ENCODE peak calls at places on chromosomes 1 and 21, in ten cellular contexts. One of them, this sample, is unnamed.

GRCh38 chr21:36396971-36397370 is 11.8 kb downstream of the CHAF1B start:
- DNase-seq in IMR-90: no peak
- DNase-seq in astrocyte: no peak
- DNase-seq in mesenchymal stem cell: no peak
- DNase-seq in Panc1: no peak
- DNase-seq in aorta: no peak
- DNase-seq in testis: no peak
- DNase-seq in H9: no peak
- DNase-seq in HL-60: no peak
- DNase-seq in tibial nerve: no peak
- DNase-seq in this sample: no peak

GRCh38 chr1:205344010-205344808 is 12.5 kb downstream of the KLHDC8A start:
- DNase-seq in IMR-90: no peak
- DNase-seq in astrocyte: no peak
- DNase-seq in mesenchymal stem cell: peak; percentile 30
- DNase-seq in Panc1: no peak
- DNase-seq in aorta: no peak
- DNase-seq in testis: peak; percentile 50
- DNase-seq in H9: no peak
- DNase-seq in HL-60: no peak
- DNase-seq in tibial nerve: no peak
- DNase-seq in this sample: no peak

GRCh38 chr1:116902718-116903390 is 6.9 kb upstream of the PTGFRN start:
- DNase-seq in IMR-90: no peak
- DNase-seq in astrocyte: no peak
- DNase-seq in mesenchymal stem cell: no peak
- DNase-seq in Panc1: no peak
- DNase-seq in aorta: no peak
- DNase-seq in testis: no peak
- DNase-seq in H9: no peak
- DNase-seq in HL-60: no peak
- DNase-seq in tibial nerve: no peak
- DNase-seq in this sample: no peak

GRCh38 chr1:5985250-5985649 is 7.0 kb downstream of the NPHP4 start:
- DNase-seq in IMR-90: no peak
- DNase-seq in astrocyte: no peak
- DNase-seq in mesenchymal stem cell: no peak
- DNase-seq in Panc1: no peak
- DNase-seq in aorta: no peak
- DNase-seq in testis: no peak
- DNase-seq in H9: no peak
- DNase-seq in HL-60: no peak
- DNase-seq in tibial nerve: no peak
- DNase-seq in this sample: no peak

GRCh38 chr1:203937678-203938330 is 76.4 kb downstream of the SNRPE start:
- DNase-seq in IMR-90: no peak
- DNase-seq in astrocyte: no peak
- DNase-seq in mesenchymal stem cell: no peak
- DNase-seq in Panc1: no peak
- DNase-seq in aorta: no peak
- DNase-seq in testis: no peak
- DNase-seq in H9: no peak
- DNase-seq in HL-60: peak; percentile 20
- DNase-seq in tibial nerve: no peak
- DNase-seq in this sample: no peak

GRCh38 chr1:224287714-224288113 is 42.3 kb downstream of the NVL start:
- DNase-seq in IMR-90: no peak
- DNase-seq in astrocyte: no peak
- DNase-seq in mesenchymal stem cell: no peak
- DNase-seq in Panc1: no peak
- DNase-seq in aorta: no peak
- DNase-seq in testis: no peak
- DNase-seq in H9: peak; percentile 32
- DNase-seq in HL-60: no peak
- DNase-seq in tibial nerve: no peak
- DNase-seq in this sample: no peak

GRCh38 chr1:28027238-28027637 is 61.2 kb downstream of the EYA3 start:
- DNase-seq in IMR-90: no peak
- DNase-seq in astrocyte: peak; percentile 22
- DNase-seq in mesenchymal stem cell: no peak
- DNase-seq in Panc1: no peak
- DNase-seq in aorta: no peak
- DNase-seq in testis: no peak
- DNase-seq in H9: no peak
- DNase-seq in HL-60: no peak
- DNase-seq in tibial nerve: no peak
- DNase-seq in this sample: no peak

GRCh38 chr1:12177156-12177998 is 10.6 kb downstream of the TNFRSF1B start:
- DNase-seq in IMR-90: no peak
- DNase-seq in astrocyte: no peak
- DNase-seq in mesenchymal stem cell: no peak
- DNase-seq in Panc1: no peak
- DNase-seq in aorta: no peak
- DNase-seq in testis: no peak
- DNase-seq in H9: no peak
- DNase-seq in HL-60: peak; percentile 41
- DNase-seq in tibial nerve: no peak
- DNase-seq in this sample: no peak

GRCh38 chr1:47776554-47777156 is 220.5 kb downstream of the TRABD2B start:
- DNase-seq in IMR-90: no peak
- DNase-seq in astrocyte: no peak
- DNase-seq in mesenchymal stem cell: no peak
- DNase-seq in Panc1: no peak
- DNase-seq in aorta: no peak
- DNase-seq in testis: no peak
- DNase-seq in H9: peak; percentile 47
- DNase-seq in HL-60: no peak
- DNase-seq in tibial nerve: no peak
- DNase-seq in this sample: no peak

GRCh38 chr1:46650491-46650890 is 17.7 kb downstream of the ATPAF1 start:
- DNase-seq in IMR-90: no peak
- DNase-seq in astrocyte: no peak
- DNase-seq in mesenchymal stem cell: no peak
- DNase-seq in Panc1: no peak
- DNase-seq in aorta: no peak
- DNase-seq in testis: no peak
- DNase-seq in H9: no peak
- DNase-seq in HL-60: no peak
- DNase-seq in tibial nerve: no peak
- DNase-seq in this sample: no peak

GRCh38 chr1:14392161-14392886 is 206.2 kb upstream of the KAZN start:
- DNase-seq in IMR-90: no peak
- DNase-seq in astrocyte: no peak
- DNase-seq in mesenchymal stem cell: no peak
- DNase-seq in Panc1: no peak
- DNase-seq in aorta: no peak
- DNase-seq in testis: no peak
- DNase-seq in H9: no peak
- DNase-seq in HL-60: no peak
- DNase-seq in tibial nerve: no peak
- DNase-seq in this sample: no peak

GRCh38 chr1:217605390-217605789 is 25.5 kb downstream of the GPATCH2 start:
- DNase-seq in IMR-90: no peak
- DNase-seq in astrocyte: no peak
- DNase-seq in mesenchymal stem cell: no peak
- DNase-seq in Panc1: no peak
- DNase-seq in aorta: no peak
- DNase-seq in testis: no peak
- DNase-seq in H9: no peak
- DNase-seq in HL-60: no peak
- DNase-seq in tibial nerve: no peak
- DNase-seq in this sample: no peak

GRCh38 chr1:216836316-216836715 is 113.1 kb upstream of the ESRRG start:
- DNase-seq in IMR-90: no peak
- DNase-seq in astrocyte: no peak
- DNase-seq in mesenchymal stem cell: no peak
- DNase-seq in Panc1: no peak
- DNase-seq in aorta: no peak
- DNase-seq in testis: no peak
- DNase-seq in H9: no peak
- DNase-seq in HL-60: no peak
- DNase-seq in tibial nerve: no peak
- DNase-seq in this sample: no peak

GRCh38 chr1:226717256-226717909 is 21.7 kb downstream of the ITPKB start:
- DNase-seq in IMR-90: no peak
- DNase-seq in astrocyte: no peak
- DNase-seq in mesenchymal stem cell: no peak
- DNase-seq in Panc1: peak; percentile 55
- DNase-seq in aorta: peak; percentile 73
- DNase-seq in testis: no peak
- DNase-seq in H9: no peak
- DNase-seq in HL-60: peak; percentile 93
- DNase-seq in tibial nerve: no peak
- DNase-seq in this sample: no peak

GRCh38 chr1:226722240-226722900 is 16.7 kb downstream of the ITPKB start:
- DNase-seq in IMR-90: no peak
- DNase-seq in astrocyte: no peak
- DNase-seq in mesenchymal stem cell: no peak
- DNase-seq in Panc1: no peak
- DNase-seq in aorta: no peak
- DNase-seq in testis: no peak
- DNase-seq in H9: no peak
- DNase-seq in HL-60: no peak
- DNase-seq in tibial nerve: no peak
- DNase-seq in this sample: no peak

GRCh38 chr1:226722901-226723639 is 16.0 kb downstream of the ITPKB start:
- DNase-seq in IMR-90: no peak
- DNase-seq in astrocyte: no peak
- DNase-seq in mesenchymal stem cell: no peak
- DNase-seq in Panc1: no peak
- DNase-seq in aorta: no peak
- DNase-seq in testis: no peak
- DNase-seq in H9: no peak
- DNase-seq in HL-60: no peak
- DNase-seq in tibial nerve: no peak
- DNase-seq in this sample: no peak

GRCh38 chr1:226716577-226716976 is 22.5 kb downstream of the ITPKB start:
- DNase-seq in IMR-90: no peak
- DNase-seq in astrocyte: no peak
- DNase-seq in mesenchymal stem cell: no peak
- DNase-seq in Panc1: no peak
- DNase-seq in aorta: no peak
- DNase-seq in testis: no peak
- DNase-seq in H9: no peak
- DNase-seq in HL-60: no peak
- DNase-seq in tibial nerve: no peak
- DNase-seq in this sample: no peak

GRCh38 chr1:226719596-226720386 is 19.3 kb downstream of the ITPKB start:
- DNase-seq in IMR-90: no peak
- DNase-seq in astrocyte: no peak
- DNase-seq in mesenchymal stem cell: no peak
- DNase-seq in Panc1: no peak
- DNase-seq in aorta: no peak
- DNase-seq in testis: no peak
- DNase-seq in H9: no peak
- DNase-seq in HL-60: no peak
- DNase-seq in tibial nerve: no peak
- DNase-seq in this sample: no peak
- H3K27ac ChIP-seq in IMR-90: no peak overlapping the region
- H3K27ac ChIP-seq in astrocyte: no peak overlapping the region
- H3K27ac ChIP-seq in mesenchymal stem cell: no peak overlapping the region
- H3K27ac ChIP-seq in Panc1: no peak overlapping the region
- H3K27ac ChIP-seq in aorta: no peak overlapping the region
- H3K27ac ChIP-seq in testis: no peak overlapping the region
- H3K27ac ChIP-seq in H9: no peak overlapping the region
- H3K27ac ChIP-seq in HL-60: no peak overlapping the region
- H3K27ac ChIP-seq in tibial nerve: peak overlapping the region; percentile 63
- H3K27ac ChIP-seq in this sample: peak overlapping the region; percentile 40

GRCh38 chr1:177216587-177217202 is 45.9 kb downstream of the BRINP2 start:
- DNase-seq in IMR-90: no peak
- DNase-seq in astrocyte: no peak
- DNase-seq in mesenchymal stem cell: no peak
- DNase-seq in Panc1: no peak
- DNase-seq in aorta: no peak
- DNase-seq in testis: no peak
- DNase-seq in H9: no peak
- DNase-seq in HL-60: no peak
- DNase-seq in tibial nerve: no peak
- DNase-seq in this sample: no peak
- H3K27ac ChIP-seq in IMR-90: no peak overlapping the region
- H3K27ac ChIP-seq in astrocyte: no peak overlapping the region
- H3K27ac ChIP-seq in mesenchymal stem cell: no peak overlapping the region
- H3K27ac ChIP-seq in Panc1: no peak overlapping the region
- H3K27ac ChIP-seq in aorta: no peak overlapping the region
- H3K27ac ChIP-seq in testis: no peak overlapping the region
- H3K27ac ChIP-seq in H9: no peak overlapping the region
- H3K27ac ChIP-seq in HL-60: no peak overlapping the region
- H3K27ac ChIP-seq in tibial nerve: no peak overlapping the region
- H3K27ac ChIP-seq in this sample: no peak overlapping the region

DNA sequence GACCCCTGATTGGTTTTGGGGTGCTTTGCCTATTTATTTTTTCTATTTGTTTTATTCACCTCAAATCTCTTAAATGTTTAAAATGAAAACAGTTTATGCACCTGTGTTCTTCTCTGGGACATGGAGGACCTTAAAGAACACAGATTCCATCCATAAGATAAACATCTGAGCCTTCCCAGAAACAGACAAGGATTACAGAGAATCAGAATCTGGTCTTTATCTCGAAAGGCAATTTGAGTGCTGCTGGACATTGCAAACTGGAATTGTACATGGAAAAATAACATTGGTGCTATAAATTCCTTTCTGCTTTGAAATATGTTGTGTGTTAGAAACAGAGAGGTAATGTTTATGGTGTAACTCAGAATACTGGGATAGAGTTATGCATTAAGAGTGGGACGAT is 6.6 kb upstream of the DDR2 start:
- DNase-seq in IMR-90: no peak
- DNase-seq in astrocyte: no peak
- DNase-seq in mesenchymal stem cell: no peak
- DNase-seq in Panc1: no peak
- DNase-seq in aorta: no peak
- DNase-seq in testis: no peak
- DNase-seq in H9: no peak
- DNase-seq in HL-60: no peak
- DNase-seq in tibial nerve: no peak
- DNase-seq in this sample: no peak
- H3K27ac ChIP-seq in IMR-90: no peak overlapping the region
- H3K27ac ChIP-seq in astrocyte: no peak overlapping the region
- H3K27ac ChIP-seq in mesenchymal stem cell: no peak overlapping the region
- H3K27ac ChIP-seq in Panc1: no peak overlapping the region
- H3K27ac ChIP-seq in aorta: no peak overlapping the region
- H3K27ac ChIP-seq in testis: peak overlapping the region; percentile 74
- H3K27ac ChIP-seq in H9: no peak overlapping the region
- H3K27ac ChIP-seq in HL-60: no peak overlapping the region
- H3K27ac ChIP-seq in tibial nerve: peak overlapping the region; percentile 83
- H3K27ac ChIP-seq in this sample: no peak overlapping the region

DNA sequence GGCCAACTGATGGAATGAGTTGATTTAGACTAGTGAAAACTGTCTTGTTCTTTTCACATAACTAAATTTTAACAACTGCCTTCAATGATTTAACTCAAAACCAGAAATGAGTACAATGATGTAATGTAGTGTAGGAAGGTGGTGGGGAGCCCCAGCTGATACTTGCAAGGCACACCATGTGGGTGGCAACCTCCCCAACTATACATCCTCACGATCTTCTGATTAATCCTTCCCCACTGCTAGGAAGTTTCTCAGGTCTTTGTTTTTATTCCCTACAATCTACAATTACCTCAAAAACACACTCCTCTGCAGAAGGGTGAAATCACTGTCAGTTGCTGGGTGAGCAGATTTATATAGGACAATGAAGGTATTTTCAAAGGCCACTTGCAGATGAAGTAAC is 100.7 kb downstream of the KCTD3 start:
- DNase-seq in IMR-90: no peak
- DNase-seq in astrocyte: no peak
- DNase-seq in mesenchymal stem cell: no peak
- DNase-seq in Panc1: no peak
- DNase-seq in aorta: no peak
- DNase-seq in testis: no peak
- DNase-seq in H9: no peak
- DNase-seq in HL-60: no peak
- DNase-seq in tibial nerve: no peak
- DNase-seq in this sample: peak; percentile 2
- H3K27ac ChIP-seq in IMR-90: no peak overlapping the region
- H3K27ac ChIP-seq in astrocyte: no peak overlapping the region
- H3K27ac ChIP-seq in mesenchymal stem cell: no peak overlapping the region
- H3K27ac ChIP-seq in Panc1: no peak overlapping the region
- H3K27ac ChIP-seq in aorta: no peak overlapping the region
- H3K27ac ChIP-seq in testis: no peak overlapping the region
- H3K27ac ChIP-seq in H9: no peak overlapping the region
- H3K27ac ChIP-seq in HL-60: no peak overlapping the region
- H3K27ac ChIP-seq in tibial nerve: no peak overlapping the region
- H3K27ac ChIP-seq in this sample: no peak overlapping the region